ENCODE peak calls at places on chromosome 18, in six cellular contexts. Z is Right ventricle myocardium superior; X is T-helper 9 cell; K is stimulated activated CD8-positive, alpha-beta memory T cell treated with anti-CD3 and anti-CD28 coated beads, Interleukin-4, amount 100 ng/mL, for 48 hours; V is body of pancreas; B is activated CD8-positive, alpha-beta memory T cell treated with anti-CD3 and anti-CD28 coated beads for 1 hour. E is an unnamed sample.

GRCh38 chr18:33826151-33826550 is 248.1 kb downstream of the ASXL3 start:
- DNase-seq in B (no peak), V (no peak), X (no peak), K (no peak), Z (no peak), E (no peak)

GRCh38 chr18:519019-519879 is 18.7 kb upstream of the COLEC12 start:
- DNase-seq in V (peak; percentile 60), K (no peak), B (no peak), X (no peak), Z (peak; percentile 78), E (peak; percentile 71)

GRCh38 chr18:26436176-26437031 is 111.9 kb downstream of the KCTD1 start:
- DNase-seq in Z (no peak), B (no peak), V (no peak), X (no peak), K (no peak), E (no peak)

GRCh38 chr18:58896734-58897508 is 32.2 kb downstream of the ZNF532 start:
- DNase-seq in V (no peak), K (no peak), B (no peak), X (no peak), Z (no peak), E (no peak)

GRCh38 chr18:79348066-79348465 is 47.7 kb upstream of the NFATC1 start:
- DNase-seq in X (no peak), B (no peak), Z (no peak), V (no peak), K (no peak), E (no peak)

GRCh38 chr18:74715306-74715705 is 117.6 kb downstream of the ZNF407 start:
- DNase-seq in X (no peak), K (no peak), B (no peak), V (no peak), Z (no peak), E (no peak)

GRCh38 chr18:67919316-67919715 is 402.8 kb upstream of the DSEL start:
- DNase-seq in K (no peak), V (no peak), X (no peak), B (no peak), Z (no peak), E (no peak)

GRCh38 chr18:10234912-10235439 is 219.5 kb upstream of the APCDD1 start:
- DNase-seq in V (no peak), X (no peak), Z (no peak), K (no peak), B (no peak), E (no peak)

GRCh38 chr18:22983175-22983574 is 50.0 kb downstream of the RBBP8 start:
- DNase-seq in Z (no peak), V (no peak), B (no peak), K (no peak), X (no peak), E (no peak)

GRCh38 chr18:21489119-21489750 is 111.3 kb downstream of the ESCO1 start:
- DNase-seq in Z (no peak), X (no peak), K (peak; percentile 43), V (peak; percentile 46), B (no peak), E (peak; percentile 45)

GRCh38 chr18:23228102-23229051 is 93.1 kb downstream of the CABLES1 start:
- DNase-seq in B (no peak), K (peak; percentile 43), Z (peak; percentile 62), V (no peak), X (no peak), E (no peak)

GRCh38 chr18:43081396-43081795 is 34.1 kb downstream of the RIT2 start:
- DNase-seq in Z (no peak), B (no peak), K (no peak), V (no peak), X (no peak), E (no peak)

GRCh38 chr18:13605901-13606300 is 120.5 kb downstream of the FAM210A start:
- DNase-seq in B (no peak), Z (no peak), V (no peak), K (no peak), X (no peak), E (no peak)

GRCh38 chr18:6811816-6812215 is 82.3 kb downstream of the ARHGAP28 start:
- DNase-seq in K (no peak), B (no peak), X (no peak), V (no peak), Z (no peak), E (no peak)

GRCh38 chr18:77141401-77142118 is 9.0 kb upstream of the MBP start:
- DNase-seq in Z (no peak), X (no peak), B (no peak), K (peak; percentile 28), V (no peak), E (no peak)

GRCh38 chr18:10230072-10230471 is 224.4 kb upstream of the APCDD1 start:
- DNase-seq in Z (no peak), B (no peak), V (no peak), K (no peak), X (no peak), E (no peak)

GRCh38 chr18:7234061-7234460 is 3.2 kb downstream of the LRRC30 start:
- DNase-seq in X (no peak), K (no peak), Z (peak; percentile 74), B (no peak), V (no peak), E (no peak)

GRCh38 chr18:48297139-48297538 is 112.0 kb downstream of the ZBTB7C start:
- DNase-seq in X (no peak), Z (no peak), V (no peak), K (no peak), B (no peak), E (no peak)

GRCh38 chr18:2954869-2955645 is 57.9 kb downstream of the LPIN2 start:
- DNase-seq in Z (no peak), X (no peak), B (no peak), V (no peak), K (no peak), E (no peak)

GRCh38 chr18:9753863-9754262 is 45.8 kb downstream of the RAB31 start:
- DNase-seq in Z (no peak), V (no peak), B (no peak), X (no peak), K (no peak), E (no peak)

GRCh38 chr18:44246001-44246400 is 434.7 kb upstream of the SETBP1 start:
- DNase-seq in X (no peak), B (no peak), V (no peak), K (no peak), Z (no peak), E (no peak)

GRCh38 chr18:22503803-22504202 is 86.1 kb upstream of the CTAGE1 start:
- DNase-seq in B (no peak), K (no peak), V (no peak), X (no peak), Z (peak; percentile 74), E (no peak)

GRCh38 chr18:43662657-43663056 is 385.4 kb upstream of the SYT4 start:
- DNase-seq in X (no peak), V (no peak), Z (no peak), K (no peak), B (no peak), E (no peak)

GRCh38 chr18:48922801-48923730 is 27.7 kb downstream of the SMAD7 start:
- DNase-seq in X (no peak), B (no peak), K (peak; percentile 31), V (peak; percentile 38), Z (peak; percentile 81), E (peak; percentile 58)

GRCh38 chr18:34121157-34121807 is 103.4 kb downstream of the NOL4 start:
- DNase-seq in B (no peak), V (no peak), K (no peak), Z (no peak), X (no peak), E (no peak)

GRCh38 chr18:64318547-64318946 is 169.7 kb upstream of the LINC00305 start:
- DNase-seq in B (no peak), Z (no peak), K (no peak), V (no peak), X (no peak), E (no peak)

GRCh38 chr18:3710712-3711269 is 260.8 kb downstream of the TGIF1 start:
- DNase-seq in X (no peak), Z (peak; percentile 67), B (no peak), V (peak; percentile 67), K (no peak), E (peak; percentile 81)

GRCh38 chr18:63708650-63709049 is 5.9 kb downstream of the SERPINB11 start:
- DNase-seq in V (no peak), B (no peak), K (no peak), X (no peak), Z (no peak), E (no peak)

GRCh38 chr18:42404151-42404550 is 449.1 kb downstream of the PIK3C3 start:
- DNase-seq in B (no peak), V (no peak), Z (no peak), X (no peak), K (no peak), E (no peak)

GRCh38 chr18:24404591-24404990 is 7.0 kb upstream of the OSBPL1A start:
- DNase-seq in X (no peak), Z (no peak), K (no peak), V (no peak), B (no peak), E (no peak)

GRCh38 chr18:12231040-12231882 is 22.9 kb upstream of the CIDEA start:
- DNase-seq in Z (no peak), V (no peak), B (no peak), X (no peak), K (no peak), E (no peak)

GRCh38 chr18:8754995-8755955 is 49.9 kb downstream of the MTCL1 start:
- DNase-seq in X (peak; percentile 48), V (peak; percentile 28), B (peak; percentile 8), K (no peak), Z (no peak), E (no peak)